ENCODE peak calls at places on chromosomes 3 and 15, in nine cellular contexts. One of them, this sample, is unnamed. For H3K9me3, the result is how much of the 10 kb centered on the place peaks cover.

GRCh38 chr3:39910828-39911464 is 101.5 kb downstream of the MYRIP start:
- DNase-seq in Panc1: no peak
- DNase-seq in neural progenitor cell: no peak
- DNase-seq in left ventricle myocardium inferior: no peak
- DNase-seq in stomach: no peak
- DNase-seq in ascending aorta: no peak
- DNase-seq in fibroblast of lung: no peak
- DNase-seq in HCT116: no peak
- DNase-seq in effector memory CD4-positive, alpha-beta T cell: no peak
- DNase-seq in this sample: no peak

GRCh38 chr15:41085029-41085428 is 31.1 kb downstream of the INO80 start:
- DNase-seq in Panc1: no peak
- DNase-seq in neural progenitor cell: no peak
- DNase-seq in left ventricle myocardium inferior: no peak
- DNase-seq in stomach: no peak
- DNase-seq in ascending aorta: no peak
- DNase-seq in fibroblast of lung: no peak
- DNase-seq in HCT116: no peak
- DNase-seq in effector memory CD4-positive, alpha-beta T cell: no peak
- DNase-seq in this sample: no peak

GRCh38 chr3:141152801-141153678 is 78.6 kb upstream of the PXYLP1 start:
- DNase-seq in Panc1: no peak
- DNase-seq in neural progenitor cell: peak
- DNase-seq in left ventricle myocardium inferior: peak
- DNase-seq in stomach: no peak
- DNase-seq in ascending aorta: no peak
- DNase-seq in fibroblast of lung: no peak
- DNase-seq in HCT116: no peak
- DNase-seq in effector memory CD4-positive, alpha-beta T cell: no peak
- DNase-seq in this sample: no peak

GRCh38 chr15:85073556-85074194 is 92.0 kb downstream of the PDE8A start:
- DNase-seq in Panc1: peak
- DNase-seq in neural progenitor cell: no peak
- DNase-seq in left ventricle myocardium inferior: no peak
- DNase-seq in stomach: no peak
- DNase-seq in ascending aorta: no peak
- DNase-seq in fibroblast of lung: no peak
- DNase-seq in HCT116: no peak
- DNase-seq in effector memory CD4-positive, alpha-beta T cell: no peak
- DNase-seq in this sample: no peak

GRCh38 chr15:63391669-63392354 is 10.2 kb upstream of the CA12 start:
- DNase-seq in Panc1: no peak
- DNase-seq in neural progenitor cell: no peak
- DNase-seq in left ventricle myocardium inferior: no peak
- DNase-seq in stomach: no peak
- DNase-seq in ascending aorta: no peak
- DNase-seq in fibroblast of lung: no peak
- DNase-seq in HCT116: no peak
- DNase-seq in effector memory CD4-positive, alpha-beta T cell: no peak
- DNase-seq in this sample: no peak

GRCh38 chr3:183123891-183124290 is 24.6 kb upstream of the MCCC1 start:
- DNase-seq in Panc1: no peak
- DNase-seq in neural progenitor cell: no peak
- DNase-seq in left ventricle myocardium inferior: no peak
- DNase-seq in stomach: no peak
- DNase-seq in ascending aorta: no peak
- DNase-seq in fibroblast of lung: peak
- DNase-seq in HCT116: no peak
- DNase-seq in effector memory CD4-positive, alpha-beta T cell: no peak
- DNase-seq in this sample: no peak

GRCh38 chr15:68921926-68922325 is 8.4 kb upstream of the SPESP1 start:
- DNase-seq in Panc1: no peak
- DNase-seq in neural progenitor cell: no peak
- DNase-seq in left ventricle myocardium inferior: no peak
- DNase-seq in stomach: no peak
- DNase-seq in ascending aorta: no peak
- DNase-seq in fibroblast of lung: no peak
- DNase-seq in HCT116: no peak
- DNase-seq in effector memory CD4-positive, alpha-beta T cell: no peak
- DNase-seq in this sample: no peak

GRCh38 chr3:139020868-139021234 is at the start of gene PRR23B:
- DNase-seq in Panc1: no peak
- DNase-seq in neural progenitor cell: no peak
- DNase-seq in left ventricle myocardium inferior: no peak
- DNase-seq in stomach: no peak
- DNase-seq in ascending aorta: no peak
- DNase-seq in fibroblast of lung: no peak
- DNase-seq in HCT116: no peak
- DNase-seq in effector memory CD4-positive, alpha-beta T cell: no peak
- DNase-seq in this sample: no peak

GRCh38 chr3:105672996-105673395 is 195.8 kb downstream of the CBLB start:
- DNase-seq in Panc1: no peak
- DNase-seq in neural progenitor cell: no peak
- DNase-seq in left ventricle myocardium inferior: no peak
- DNase-seq in stomach: no peak
- DNase-seq in ascending aorta: no peak
- DNase-seq in fibroblast of lung: no peak
- DNase-seq in HCT116: no peak
- DNase-seq in effector memory CD4-positive, alpha-beta T cell: no peak
- DNase-seq in this sample: no peak

GRCh38 chr3:179503640-179504039 is 52.4 kb upstream of the GNB4 start:
- DNase-seq in Panc1: no peak
- DNase-seq in neural progenitor cell: no peak
- DNase-seq in left ventricle myocardium inferior: no peak
- DNase-seq in stomach: no peak
- DNase-seq in ascending aorta: no peak
- DNase-seq in fibroblast of lung: no peak
- DNase-seq in HCT116: no peak
- DNase-seq in effector memory CD4-positive, alpha-beta T cell: no peak
- DNase-seq in this sample: no peak

GRCh38 chr3:61975199-61975598 is 398.2 kb downstream of the FEZF2 start:
- DNase-seq in Panc1: no peak
- DNase-seq in neural progenitor cell: no peak
- DNase-seq in left ventricle myocardium inferior: no peak
- DNase-seq in stomach: no peak
- DNase-seq in ascending aorta: no peak
- DNase-seq in fibroblast of lung: no peak
- DNase-seq in HCT116: no peak
- DNase-seq in effector memory CD4-positive, alpha-beta T cell: no peak
- DNase-seq in this sample: no peak

GRCh38 chr3:25557641-25558040 is 107.1 kb downstream of the TOP2B start:
- DNase-seq in Panc1: no peak
- DNase-seq in neural progenitor cell: no peak
- DNase-seq in left ventricle myocardium inferior: no peak
- DNase-seq in stomach: no peak
- DNase-seq in ascending aorta: no peak
- DNase-seq in fibroblast of lung: peak
- DNase-seq in HCT116: no peak
- DNase-seq in effector memory CD4-positive, alpha-beta T cell: no peak
- DNase-seq in this sample: no peak

GRCh38 chr15:42143356-42143755 is 13.1 kb downstream of the PLA2G4F start:
- DNase-seq in Panc1: no peak
- DNase-seq in neural progenitor cell: no peak
- DNase-seq in left ventricle myocardium inferior: no peak
- DNase-seq in stomach: no peak
- DNase-seq in ascending aorta: no peak
- DNase-seq in fibroblast of lung: no peak
- DNase-seq in HCT116: no peak
- DNase-seq in effector memory CD4-positive, alpha-beta T cell: no peak
- DNase-seq in this sample: no peak

GRCh38 chr3:194865081-194865480 is 179.4 kb downstream of the FAM43A start:
- DNase-seq in Panc1: no peak
- DNase-seq in neural progenitor cell: no peak
- DNase-seq in left ventricle myocardium inferior: no peak
- DNase-seq in stomach: no peak
- DNase-seq in ascending aorta: no peak
- DNase-seq in fibroblast of lung: no peak
- DNase-seq in HCT116: no peak
- DNase-seq in effector memory CD4-positive, alpha-beta T cell: no peak
- DNase-seq in this sample: no peak

GRCh38 chr3:60582285-60582684 is 669.0 kb downstream of the FHIT start:
- DNase-seq in Panc1: no peak
- DNase-seq in neural progenitor cell: no peak
- DNase-seq in left ventricle myocardium inferior: no peak
- DNase-seq in stomach: no peak
- DNase-seq in ascending aorta: no peak
- DNase-seq in fibroblast of lung: peak
- DNase-seq in HCT116: no peak
- DNase-seq in effector memory CD4-positive, alpha-beta T cell: no peak
- DNase-seq in this sample: no peak

GRCh38 chr3:12932347-12932746 is 91.0 kb upstream of the RPL32 start:
- DNase-seq in Panc1: no peak
- DNase-seq in neural progenitor cell: no peak
- DNase-seq in left ventricle myocardium inferior: peak
- DNase-seq in stomach: no peak
- DNase-seq in ascending aorta: no peak
- DNase-seq in fibroblast of lung: no peak
- DNase-seq in HCT116: no peak
- DNase-seq in effector memory CD4-positive, alpha-beta T cell: no peak
- DNase-seq in this sample: no peak

GRCh38 chr15:78368671-78369070 is 28.5 kb downstream of the CRABP1 start:
- DNase-seq in Panc1: no peak
- DNase-seq in neural progenitor cell: peak
- DNase-seq in left ventricle myocardium inferior: no peak
- DNase-seq in stomach: no peak
- DNase-seq in ascending aorta: no peak
- DNase-seq in fibroblast of lung: no peak
- DNase-seq in HCT116: no peak
- DNase-seq in effector memory CD4-positive, alpha-beta T cell: no peak
- DNase-seq in this sample: no peak

GRCh38 chr3:142618917-142619401 is 22.8 kb downstream of the PLS1 start:
- DNase-seq in Panc1: peak
- DNase-seq in neural progenitor cell: no peak
- DNase-seq in left ventricle myocardium inferior: no peak
- DNase-seq in stomach: peak
- DNase-seq in ascending aorta: no peak
- DNase-seq in fibroblast of lung: no peak
- DNase-seq in HCT116: no peak
- DNase-seq in effector memory CD4-positive, alpha-beta T cell: no peak
- DNase-seq in this sample: no peak

GRCh38 chr3:160129459-160130061 is 95.7 kb upstream of the C3orf80 start:
- DNase-seq in Panc1: peak
- DNase-seq in neural progenitor cell: no peak
- DNase-seq in left ventricle myocardium inferior: no peak
- DNase-seq in stomach: no peak
- DNase-seq in ascending aorta: no peak
- DNase-seq in fibroblast of lung: peak
- DNase-seq in HCT116: no peak
- DNase-seq in effector memory CD4-positive, alpha-beta T cell: no peak
- DNase-seq in this sample: no peak

GRCh38 chr15:25180606-25181289 is 226.0 kb downstream of the SNRPN start:
- DNase-seq in Panc1: no peak
- DNase-seq in neural progenitor cell: no peak
- DNase-seq in left ventricle myocardium inferior: peak
- DNase-seq in stomach: peak
- DNase-seq in ascending aorta: no peak
- DNase-seq in fibroblast of lung: no peak
- DNase-seq in HCT116: no peak
- DNase-seq in effector memory CD4-positive, alpha-beta T cell: no peak
- DNase-seq in this sample: peak
- H3K9me3 ChIP-seq in Panc1: under half
- H3K9me3 ChIP-seq in neural progenitor cell: under half
- H3K9me3 ChIP-seq in left ventricle myocardium inferior: half or more
- H3K9me3 ChIP-seq in stomach: half or more
- H3K9me3 ChIP-seq in ascending aorta: under half
- H3K9me3 ChIP-seq in fibroblast of lung: under half
- H3K9me3 ChIP-seq in HCT116: under half
- H3K9me3 ChIP-seq in effector memory CD4-positive, alpha-beta T cell: under half
- H3K9me3 ChIP-seq in this sample: under half

DNA sequence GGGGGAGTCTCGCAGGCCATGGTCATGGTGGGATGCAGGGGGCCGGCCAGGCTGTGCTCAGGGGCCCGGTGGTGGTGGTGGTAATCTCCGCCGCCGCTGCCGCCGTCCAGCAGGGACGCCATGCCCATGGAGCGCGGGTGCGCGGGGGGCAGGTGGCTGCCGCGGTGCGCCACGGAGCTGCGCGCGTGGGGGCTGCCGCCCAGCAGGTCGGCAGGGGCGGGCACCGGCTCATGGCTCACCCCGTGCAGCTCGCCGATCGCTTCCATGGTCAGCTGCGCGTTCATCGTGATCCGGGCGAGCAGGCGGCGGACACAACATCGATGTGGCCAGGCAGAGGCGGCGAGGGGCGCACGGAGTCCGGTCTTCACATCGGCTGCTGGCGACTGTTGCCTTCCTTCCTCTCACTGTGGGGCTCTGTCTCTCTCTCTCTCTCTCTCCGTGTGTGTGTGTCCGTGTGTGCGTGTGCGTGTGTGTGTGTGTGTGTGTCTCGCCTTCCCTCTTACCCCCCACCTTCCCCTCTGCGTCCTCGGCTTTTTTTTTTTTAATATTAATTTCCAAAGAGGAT is 453 bp downstream of the ONECUT1 start:
- DNase-seq in Panc1: no peak
- DNase-seq in neural progenitor cell: peak
- DNase-seq in left ventricle myocardium inferior: no peak
- DNase-seq in stomach: no peak
- DNase-seq in ascending aorta: no peak
- DNase-seq in fibroblast of lung: no peak
- DNase-seq in HCT116: no peak
- DNase-seq in effector memory CD4-positive, alpha-beta T cell: no peak
- DNase-seq in this sample: no peak
- H3K9me3 ChIP-seq in Panc1: under half
- H3K9me3 ChIP-seq in neural progenitor cell: under half
- H3K9me3 ChIP-seq in left ventricle myocardium inferior: under half
- H3K9me3 ChIP-seq in stomach: under half
- H3K9me3 ChIP-seq in ascending aorta: under half
- H3K9me3 ChIP-seq in fibroblast of lung: under half
- H3K9me3 ChIP-seq in HCT116: under half
- H3K9me3 ChIP-seq in effector memory CD4-positive, alpha-beta T cell: under half
- H3K9me3 ChIP-seq in this sample: under half

GRCh38 chr15:26531489-26531888 is 241.4 kb downstream of the GABRB3 start:
- DNase-seq in Panc1: no peak
- DNase-seq in neural progenitor cell: no peak
- DNase-seq in left ventricle myocardium inferior: no peak
- DNase-seq in stomach: no peak
- DNase-seq in ascending aorta: no peak
- DNase-seq in fibroblast of lung: no peak
- DNase-seq in HCT116: no peak
- DNase-seq in effector memory CD4-positive, alpha-beta T cell: no peak
- DNase-seq in this sample: no peak
- H3K9me3 ChIP-seq in Panc1: under half
- H3K9me3 ChIP-seq in neural progenitor cell: under half
- H3K9me3 ChIP-seq in left ventricle myocardium inferior: under half
- H3K9me3 ChIP-seq in stomach: under half
- H3K9me3 ChIP-seq in ascending aorta: under half
- H3K9me3 ChIP-seq in fibroblast of lung: under half
- H3K9me3 ChIP-seq in HCT116: under half
- H3K9me3 ChIP-seq in effector memory CD4-positive, alpha-beta T cell: under half
- H3K9me3 ChIP-seq in this sample: under half

DNA sequence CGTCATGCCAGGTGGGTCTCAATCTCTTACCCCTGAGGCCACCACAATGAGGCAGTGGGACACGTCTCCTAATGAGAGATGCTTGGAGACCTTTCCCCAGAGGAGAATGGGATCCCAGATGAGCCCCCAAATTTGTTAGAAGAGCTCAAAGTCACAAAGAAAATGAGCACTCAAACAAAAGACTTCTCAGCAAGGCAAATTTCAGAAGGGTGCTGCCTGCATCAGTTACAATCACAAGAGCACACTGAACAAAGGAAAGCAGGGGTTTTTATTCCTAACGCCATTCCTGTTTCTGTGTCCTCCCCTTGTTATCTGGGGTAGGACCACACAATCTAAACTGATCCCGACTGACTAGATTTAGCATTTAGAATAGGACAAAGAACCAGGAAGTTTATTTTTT is 50.1 kb downstream of the DLG1 start:
- DNase-seq in Panc1: no peak
- DNase-seq in neural progenitor cell: no peak
- DNase-seq in left ventricle myocardium inferior: no peak
- DNase-seq in stomach: no peak
- DNase-seq in ascending aorta: no peak
- DNase-seq in fibroblast of lung: no peak
- DNase-seq in HCT116: no peak
- DNase-seq in effector memory CD4-positive, alpha-beta T cell: no peak
- DNase-seq in this sample: no peak
- H3K9me3 ChIP-seq in Panc1: under half
- H3K9me3 ChIP-seq in neural progenitor cell: under half
- H3K9me3 ChIP-seq in left ventricle myocardium inferior: under half
- H3K9me3 ChIP-seq in stomach: under half
- H3K9me3 ChIP-seq in ascending aorta: under half
- H3K9me3 ChIP-seq in fibroblast of lung: under half
- H3K9me3 ChIP-seq in HCT116: under half
- H3K9me3 ChIP-seq in effector memory CD4-positive, alpha-beta T cell: under half
- H3K9me3 ChIP-seq in this sample: under half